ENCODE peak calls at places on chromosomes 6 and 20, in seven cellular contexts. One of them, this sample, is unnamed.

GRCh38 chr6:82980086-82980485 is 85.6 kb downstream of the UBE3D start:
- DNase-seq in CD8-positive, alpha-beta T cell: no peak
- DNase-seq in PC-3: peak; percentile 69
- DNase-seq in prostate gland: no peak
- DNase-seq in AG04450: peak; percentile 62
- DNase-seq in vagina: no peak
- DNase-seq in GM23338: no peak
- DNase-seq in this sample: no peak

GRCh38 chr6:54516331-54516730 is 208.1 kb downstream of the TINAG start:
- DNase-seq in CD8-positive, alpha-beta T cell: no peak
- DNase-seq in PC-3: peak; percentile 7
- DNase-seq in prostate gland: no peak
- DNase-seq in AG04450: no peak
- DNase-seq in vagina: no peak
- DNase-seq in GM23338: no peak
- DNase-seq in this sample: no peak

GRCh38 chr6:159981591-159982245 is 12.8 kb downstream of the IGF2R start:
- DNase-seq in CD8-positive, alpha-beta T cell: no peak
- DNase-seq in PC-3: no peak
- DNase-seq in prostate gland: peak; percentile 31
- DNase-seq in AG04450: peak; percentile 70
- DNase-seq in vagina: no peak
- DNase-seq in GM23338: no peak
- DNase-seq in this sample: no peak

GRCh38 chr6:45377041-45377554 is 636 bp downstream of the SUPT3H start:
- DNase-seq in CD8-positive, alpha-beta T cell: no peak
- DNase-seq in PC-3: peak; percentile 24
- DNase-seq in prostate gland: no peak
- DNase-seq in AG04450: no peak
- DNase-seq in vagina: no peak
- DNase-seq in GM23338: peak; percentile 3
- DNase-seq in this sample: no peak

GRCh38 chr20:50561379-50562078 is 51.3 kb downstream of the PTPN1 start:
- DNase-seq in CD8-positive, alpha-beta T cell: peak; percentile 16
- DNase-seq in PC-3: peak; percentile 99
- DNase-seq in prostate gland: no peak
- DNase-seq in AG04450: peak; percentile 90
- DNase-seq in vagina: no peak
- DNase-seq in GM23338: no peak
- DNase-seq in this sample: no peak

GRCh38 chr20:5270608-5271007 is 46.1 kb downstream of the PROKR2 start:
- DNase-seq in CD8-positive, alpha-beta T cell: no peak
- DNase-seq in PC-3: no peak
- DNase-seq in prostate gland: no peak
- DNase-seq in AG04450: no peak
- DNase-seq in vagina: no peak
- DNase-seq in GM23338: peak; percentile 61
- DNase-seq in this sample: peak; percentile 60

GRCh38 chr20:609371-609964 is 641 bp downstream of the TCF15 start:
- DNase-seq in CD8-positive, alpha-beta T cell: no peak
- DNase-seq in PC-3: no peak
- DNase-seq in prostate gland: no peak
- DNase-seq in AG04450: no peak
- DNase-seq in vagina: no peak
- DNase-seq in GM23338: peak; percentile 46
- DNase-seq in this sample: peak; percentile 71

GRCh38 chr6:155349129-155349528 is 34.8 kb upstream of the TFB1M start:
- DNase-seq in CD8-positive, alpha-beta T cell: no peak
- DNase-seq in PC-3: no peak
- DNase-seq in prostate gland: no peak
- DNase-seq in AG04450: peak; percentile 13
- DNase-seq in vagina: no peak
- DNase-seq in GM23338: no peak
- DNase-seq in this sample: no peak

GRCh38 chr20:37547912-37548311 is 20.2 kb upstream of the BLCAP start:
- DNase-seq in CD8-positive, alpha-beta T cell: no peak
- DNase-seq in PC-3: no peak
- DNase-seq in prostate gland: no peak
- DNase-seq in AG04450: no peak
- DNase-seq in vagina: no peak
- DNase-seq in GM23338: no peak
- DNase-seq in this sample: no peak

GRCh38 chr6:158536084-158536890 is 23.6 kb upstream of the TMEM181 start:
- DNase-seq in CD8-positive, alpha-beta T cell: peak; percentile 73
- DNase-seq in PC-3: peak; percentile 72
- DNase-seq in prostate gland: peak; percentile 16
- DNase-seq in AG04450: no peak
- DNase-seq in vagina: peak; percentile 72
- DNase-seq in GM23338: peak; percentile 92
- DNase-seq in this sample: peak; percentile 95

GRCh38 chr6:113496157-113496556 is 361.0 kb upstream of the MARCKS start:
- DNase-seq in CD8-positive, alpha-beta T cell: no peak
- DNase-seq in PC-3: no peak
- DNase-seq in prostate gland: no peak
- DNase-seq in AG04450: no peak
- DNase-seq in vagina: no peak
- DNase-seq in GM23338: no peak
- DNase-seq in this sample: no peak

GRCh38 chr6:145841668-145842067 is 27.1 kb upstream of the FBXO30 start:
- DNase-seq in CD8-positive, alpha-beta T cell: no peak
- DNase-seq in PC-3: peak; percentile 11
- DNase-seq in prostate gland: peak; percentile 62
- DNase-seq in AG04450: no peak
- DNase-seq in vagina: no peak
- DNase-seq in GM23338: no peak
- DNase-seq in this sample: no peak

GRCh38 chr6:48835421-48835958 is 627.6 kb downstream of the MMUT start:
- DNase-seq in CD8-positive, alpha-beta T cell: no peak
- DNase-seq in PC-3: peak; percentile 10
- DNase-seq in prostate gland: no peak
- DNase-seq in AG04450: no peak
- DNase-seq in vagina: no peak
- DNase-seq in GM23338: no peak
- DNase-seq in this sample: no peak

DNA sequence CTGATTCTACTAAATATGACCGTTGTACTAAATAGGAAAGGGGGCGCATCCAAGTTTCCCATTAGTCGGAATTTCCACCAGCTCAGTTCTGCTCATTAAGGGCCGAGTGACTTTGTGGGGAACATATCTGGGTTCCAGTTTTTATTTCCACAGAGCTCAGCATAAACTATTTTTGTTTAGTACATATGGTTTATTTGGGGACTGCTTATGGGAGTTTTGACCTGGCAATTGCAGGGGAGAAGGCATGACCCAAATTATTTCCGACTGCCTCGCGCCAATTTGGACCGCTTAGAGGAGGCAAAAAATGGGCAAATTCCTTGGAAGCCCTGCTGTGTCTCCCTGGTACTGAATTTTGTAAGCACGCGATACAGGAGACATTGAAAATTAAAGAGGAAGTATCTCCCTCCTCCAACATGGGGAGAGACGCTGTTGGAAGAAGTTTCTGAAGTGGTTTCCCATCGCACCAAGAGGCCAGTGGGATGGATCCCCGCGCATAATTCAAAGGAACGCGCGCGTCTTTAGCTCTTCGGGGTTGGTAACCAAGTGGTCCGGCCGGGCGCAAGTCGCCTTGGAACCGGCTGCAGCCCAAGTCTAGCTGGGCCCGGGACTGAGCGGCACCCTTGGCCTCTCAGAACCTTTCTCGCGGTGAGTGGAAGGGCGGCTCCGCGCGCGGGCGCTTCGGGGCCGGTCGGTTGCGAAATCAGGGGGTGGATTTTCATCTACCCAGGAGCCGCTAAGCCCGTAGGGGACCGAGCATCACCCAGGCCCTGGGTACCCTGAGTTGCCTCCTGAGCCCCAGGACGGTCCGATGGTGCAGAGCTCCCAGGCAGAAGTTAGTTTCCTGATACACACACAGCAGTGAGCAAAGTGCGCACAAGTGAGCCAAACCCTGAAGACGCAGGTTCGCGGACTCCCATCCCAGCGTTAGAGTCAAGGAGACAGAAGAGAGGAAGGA is 6.3 kb downstream of the NKX2-2 start:
- DNase-seq in CD8-positive, alpha-beta T cell: no peak
- DNase-seq in PC-3: no peak
- DNase-seq in prostate gland: no peak
- DNase-seq in AG04450: no peak
- DNase-seq in vagina: peak; percentile 82
- DNase-seq in GM23338: peak; percentile 31
- DNase-seq in this sample: no peak
- H3K27me3 ChIP-seq in CD8-positive, alpha-beta T cell: peaks cover 41% of the 10 kb centered on the region
- H3K27me3 ChIP-seq in PC-3: peaks cover 52% of the 10 kb centered on the region
- H3K27me3 ChIP-seq in prostate gland: peaks cover 41% of the 10 kb centered on the region
- H3K27me3 ChIP-seq in AG04450: peaks cover 64% of the 10 kb centered on the region
- H3K27me3 ChIP-seq in vagina: peaks cover 8% of the 10 kb centered on the region
- H3K27me3 ChIP-seq in GM23338: peaks cover 91% of the 10 kb centered on the region
- H3K27me3 ChIP-seq in this sample: peaks cover 100% of the 10 kb centered on the region

GRCh38 chr20:36385503-36385902 is 79.4 kb downstream of the DLGAP4 start:
- DNase-seq in CD8-positive, alpha-beta T cell: no peak
- DNase-seq in PC-3: no peak
- DNase-seq in prostate gland: no peak
- DNase-seq in AG04450: no peak
- DNase-seq in vagina: no peak
- DNase-seq in GM23338: no peak
- DNase-seq in this sample: no peak

GRCh38 chr20:36386236-36386635 is 80.1 kb downstream of the DLGAP4 start:
- DNase-seq in CD8-positive, alpha-beta T cell: no peak
- DNase-seq in PC-3: no peak
- DNase-seq in prostate gland: no peak
- DNase-seq in AG04450: no peak
- DNase-seq in vagina: no peak
- DNase-seq in GM23338: no peak
- DNase-seq in this sample: no peak

GRCh38 chr20:36378686-36379085 is 72.5 kb downstream of the DLGAP4 start:
- DNase-seq in CD8-positive, alpha-beta T cell: no peak
- DNase-seq in PC-3: no peak
- DNase-seq in prostate gland: no peak
- DNase-seq in AG04450: no peak
- DNase-seq in vagina: no peak
- DNase-seq in GM23338: no peak
- DNase-seq in this sample: no peak

GRCh38 chr20:36384022-36384619 is 78.0 kb downstream of the DLGAP4 start:
- DNase-seq in CD8-positive, alpha-beta T cell: peak; percentile 9
- DNase-seq in PC-3: peak; percentile 55
- DNase-seq in prostate gland: no peak
- DNase-seq in AG04450: no peak
- DNase-seq in vagina: no peak
- DNase-seq in GM23338: peak; percentile 95
- DNase-seq in this sample: peak; percentile 97
- TF ChIP-seq CTCF in CD8-positive, alpha-beta T cell: no peak
- TF ChIP-seq CTCF in PC-3: peak; percentile 42
- TF ChIP-seq CTCF in prostate gland: no peak
- TF ChIP-seq CTCF in AG04450: peak; percentile 22
- TF ChIP-seq CTCF in vagina: no peak
- TF ChIP-seq CTCF in GM23338: peak; percentile 59
- TF ChIP-seq CTCF in this sample: peak; percentile 64

GRCh38 chr6:41371461-41371991 is 36.1 kb downstream of the NCR2 start:
- DNase-seq in CD8-positive, alpha-beta T cell: no peak
- DNase-seq in PC-3: no peak
- DNase-seq in prostate gland: no peak
- DNase-seq in AG04450: peak; percentile 6
- DNase-seq in vagina: no peak
- DNase-seq in GM23338: peak; percentile 82
- DNase-seq in this sample: peak; percentile 88

GRCh38 chr6:41367700-41368099 is 32.3 kb downstream of the NCR2 start:
- DNase-seq in CD8-positive, alpha-beta T cell: no peak
- DNase-seq in PC-3: peak; percentile 77
- DNase-seq in prostate gland: peak; percentile 34
- DNase-seq in AG04450: peak; percentile 13
- DNase-seq in vagina: no peak
- DNase-seq in GM23338: peak; percentile 92
- DNase-seq in this sample: peak; percentile 93

GRCh38 chr6:41370488-41371111 is 35.2 kb downstream of the NCR2 start:
- DNase-seq in CD8-positive, alpha-beta T cell: no peak
- DNase-seq in PC-3: peak; percentile 37
- DNase-seq in prostate gland: no peak
- DNase-seq in AG04450: no peak
- DNase-seq in vagina: no peak
- DNase-seq in GM23338: peak; percentile 49
- DNase-seq in this sample: no peak

GRCh38 chr6:41366150-41366549 is 30.7 kb downstream of the NCR2 start:
- DNase-seq in CD8-positive, alpha-beta T cell: no peak
- DNase-seq in PC-3: no peak
- DNase-seq in prostate gland: no peak
- DNase-seq in AG04450: no peak
- DNase-seq in vagina: no peak
- DNase-seq in GM23338: no peak
- DNase-seq in this sample: no peak

DNA sequence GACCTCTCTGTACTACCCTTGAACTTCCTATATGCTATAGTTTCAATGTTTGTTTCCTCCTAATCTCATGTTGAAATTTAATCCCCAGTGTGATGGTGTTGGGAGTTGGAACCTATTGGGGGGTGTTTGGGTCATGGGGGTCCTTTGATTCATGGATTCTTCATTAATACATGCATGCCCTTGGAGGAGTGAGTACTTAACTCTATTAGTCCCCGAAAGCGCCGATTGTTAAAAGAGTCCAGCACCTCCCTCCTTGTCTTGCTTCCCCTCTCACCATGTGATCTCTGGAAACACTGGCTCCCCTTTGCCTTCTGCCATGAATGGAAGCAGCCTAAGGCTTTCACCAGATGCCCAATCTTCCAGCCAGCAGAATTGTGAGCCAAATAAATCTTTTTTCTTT is 31.7 kb downstream of the NCR2 start:
- DNase-seq in CD8-positive, alpha-beta T cell: no peak
- DNase-seq in PC-3: no peak
- DNase-seq in prostate gland: no peak
- DNase-seq in AG04450: no peak
- DNase-seq in vagina: no peak
- DNase-seq in GM23338: no peak
- DNase-seq in this sample: no peak
- H3K27me3 ChIP-seq in CD8-positive, alpha-beta T cell: peaks cover 15% of the 10 kb centered on the region
- H3K27me3 ChIP-seq in PC-3: peaks cover 50% of the 10 kb centered on the region
- H3K27me3 ChIP-seq in prostate gland: no peaks in the 10 kb centered on the region
- H3K27me3 ChIP-seq in AG04450: peaks cover 37% of the 10 kb centered on the region
- H3K27me3 ChIP-seq in vagina: no peaks in the 10 kb centered on the region
- H3K27me3 ChIP-seq in GM23338: peaks cover 46% of the 10 kb centered on the region
- H3K27me3 ChIP-seq in this sample: peaks cover 61% of the 10 kb centered on the region

GRCh38 chr6:18122128-18123093 is at the start of gene NHLRC1:
- DNase-seq in CD8-positive, alpha-beta T cell: peak; percentile 68
- DNase-seq in PC-3: peak; percentile 93
- DNase-seq in prostate gland: peak; percentile 82
- DNase-seq in AG04450: peak; percentile 67
- DNase-seq in vagina: no peak
- DNase-seq in GM23338: peak; percentile 92
- DNase-seq in this sample: peak; percentile 94

GRCh38 chr6:18119236-18119635 is 3.2 kb downstream of the NHLRC1 start:
- DNase-seq in CD8-positive, alpha-beta T cell: no peak
- DNase-seq in PC-3: no peak
- DNase-seq in prostate gland: no peak
- DNase-seq in AG04450: no peak
- DNase-seq in vagina: no peak
- DNase-seq in GM23338: no peak
- DNase-seq in this sample: no peak

GRCh38 chr6:18126116-18126515 is 3.6 kb upstream of the NHLRC1 start:
- DNase-seq in CD8-positive, alpha-beta T cell: no peak
- DNase-seq in PC-3: no peak
- DNase-seq in prostate gland: no peak
- DNase-seq in AG04450: no peak
- DNase-seq in vagina: no peak
- DNase-seq in GM23338: no peak
- DNase-seq in this sample: no peak

GRCh38 chr6:18118330-18118729 is 4.1 kb downstream of the NHLRC1 start:
- DNase-seq in CD8-positive, alpha-beta T cell: no peak
- DNase-seq in PC-3: no peak
- DNase-seq in prostate gland: no peak
- DNase-seq in AG04450: no peak
- DNase-seq in vagina: no peak
- DNase-seq in GM23338: no peak
- DNase-seq in this sample: no peak

GRCh38 chr6:18121580-18122127 is 823 bp downstream of the NHLRC1 start:
- DNase-seq in CD8-positive, alpha-beta T cell: no peak
- DNase-seq in PC-3: no peak
- DNase-seq in prostate gland: no peak
- DNase-seq in AG04450: no peak
- DNase-seq in vagina: no peak
- DNase-seq in GM23338: peak; percentile 68
- DNase-seq in this sample: peak; percentile 77
- TF ChIP-seq CTCF in CD8-positive, alpha-beta T cell: no peak
- TF ChIP-seq CTCF in PC-3: no peak
- TF ChIP-seq CTCF in prostate gland: no peak
- TF ChIP-seq CTCF in AG04450: no peak
- TF ChIP-seq CTCF in vagina: no peak
- TF ChIP-seq CTCF in GM23338: peak; percentile 44
- TF ChIP-seq CTCF in this sample: peak; percentile 70